ENCODE peak calls at places on chromosomes 12 and 14, in eight cellular contexts. One of them, this sample, is unnamed.
A peak's percentile ranks its signal among the peaks of the same experiment; 100 is the strongest.

GRCh38 chr12:113854385-113855136 is 111.6 kb downstream of the RBM19 start:
- DNase-seq in lower leg skin: no peak
- DNase-seq in left lung: no peak
- DNase-seq in astrocyte: no peak
- DNase-seq in dorsolateral prefrontal cortex: no peak
- DNase-seq in AG04449: no peak
- DNase-seq in AG04450: no peak
- DNase-seq in IMR-90: no peak
- DNase-seq in this sample: no peak

GRCh38 chr12:91483471-91483985 is 300.9 kb upstream of the DCN start:
- DNase-seq in lower leg skin: no peak
- DNase-seq in left lung: no peak
- DNase-seq in astrocyte: peak; percentile 10
- DNase-seq in dorsolateral prefrontal cortex: no peak
- DNase-seq in AG04449: no peak
- DNase-seq in AG04450: no peak
- DNase-seq in IMR-90: no peak
- DNase-seq in this sample: peak; percentile 95

GRCh38 chr14:64296561-64296960 is 2.4 kb upstream of the ESR2 start:
- DNase-seq in lower leg skin: no peak
- DNase-seq in left lung: no peak
- DNase-seq in astrocyte: no peak
- DNase-seq in dorsolateral prefrontal cortex: peak; percentile 47
- DNase-seq in AG04449: no peak
- DNase-seq in AG04450: no peak
- DNase-seq in IMR-90: peak; percentile 15
- DNase-seq in this sample: peak; percentile 57

GRCh38 chr14:32940711-32941667 is 2.3 kb downstream of the NPAS3 start:
- DNase-seq in lower leg skin: no peak
- DNase-seq in left lung: no peak
- DNase-seq in astrocyte: no peak
- DNase-seq in dorsolateral prefrontal cortex: no peak
- DNase-seq in AG04449: no peak
- DNase-seq in AG04450: no peak
- DNase-seq in IMR-90: no peak
- DNase-seq in this sample: no peak

GRCh38 chr14:58635041-58635440 is 2.7 kb upstream of the DACT1 start:
- DNase-seq in lower leg skin: no peak
- DNase-seq in left lung: no peak
- DNase-seq in astrocyte: no peak
- DNase-seq in dorsolateral prefrontal cortex: no peak
- DNase-seq in AG04449: no peak
- DNase-seq in AG04450: no peak
- DNase-seq in IMR-90: no peak
- DNase-seq in this sample: no peak

GRCh38 chr14:20412422-20412821 is 879 bp downstream of the TEP1 start:
- DNase-seq in lower leg skin: no peak
- DNase-seq in left lung: no peak
- DNase-seq in astrocyte: no peak
- DNase-seq in dorsolateral prefrontal cortex: no peak
- DNase-seq in AG04449: no peak
- DNase-seq in AG04450: no peak
- DNase-seq in IMR-90: no peak
- DNase-seq in this sample: peak; percentile 42

GRCh38 chr12:6273931-6274687 is 36.4 kb upstream of the PLEKHG6 start:
- DNase-seq in lower leg skin: no peak
- DNase-seq in left lung: peak; percentile 45
- DNase-seq in astrocyte: no peak
- DNase-seq in dorsolateral prefrontal cortex: no peak
- DNase-seq in AG04449: no peak
- DNase-seq in AG04450: no peak
- DNase-seq in IMR-90: no peak
- DNase-seq in this sample: no peak

GRCh38 chr12:15268927-15269552 is 47.8 kb upstream of the RERG start:
- DNase-seq in lower leg skin: no peak
- DNase-seq in left lung: no peak
- DNase-seq in astrocyte: peak; percentile 43
- DNase-seq in dorsolateral prefrontal cortex: no peak
- DNase-seq in AG04449: no peak
- DNase-seq in AG04450: peak; percentile 23
- DNase-seq in IMR-90: peak; percentile 58
- DNase-seq in this sample: peak; percentile 90

GRCh38 chr12:6016756-6017155 is 71.7 kb upstream of the ANO2 start:
- DNase-seq in lower leg skin: no peak
- DNase-seq in left lung: peak; percentile 36
- DNase-seq in astrocyte: no peak
- DNase-seq in dorsolateral prefrontal cortex: no peak
- DNase-seq in AG04449: no peak
- DNase-seq in AG04450: no peak
- DNase-seq in IMR-90: no peak
- DNase-seq in this sample: no peak

DNA sequence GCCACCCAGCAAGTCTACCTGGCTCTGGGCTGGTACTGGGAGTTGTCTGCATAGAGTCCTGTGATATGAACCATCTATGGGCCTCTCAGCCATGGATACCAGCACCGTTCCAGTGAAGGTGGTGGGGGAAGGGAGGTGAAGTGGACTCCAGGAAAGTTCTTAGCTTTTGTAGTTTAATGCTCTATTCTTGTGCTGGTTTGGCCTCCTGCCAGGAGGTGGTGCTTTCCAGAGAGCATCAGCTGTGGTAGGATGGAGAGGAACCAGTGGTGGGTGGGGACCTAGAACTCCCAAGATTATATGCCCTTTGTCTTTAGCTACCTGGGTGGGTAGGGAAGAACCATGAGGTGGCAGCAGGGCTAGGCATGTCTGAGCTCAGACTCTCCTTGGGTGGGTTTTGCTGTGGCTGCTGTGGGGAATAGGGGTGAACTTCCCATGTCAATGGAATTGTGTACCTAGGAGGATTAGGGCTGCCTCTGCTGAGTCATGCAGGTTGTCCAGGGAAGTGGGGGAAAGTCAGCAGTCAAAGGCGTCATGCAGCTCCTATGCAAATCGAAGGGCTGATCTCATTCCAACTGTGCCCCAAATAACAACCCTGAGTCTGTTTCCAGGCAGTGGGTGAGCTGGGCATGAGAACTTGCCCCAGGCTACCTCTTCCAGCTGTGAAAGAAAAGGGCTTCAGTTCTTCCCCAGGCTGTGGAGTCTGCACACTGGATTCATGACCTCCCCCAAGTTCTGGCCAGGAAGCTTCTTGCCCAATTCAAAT is 14.3 kb downstream of the GZMH start:
- DNase-seq in lower leg skin: peak; percentile 62
- DNase-seq in left lung: no peak
- DNase-seq in astrocyte: no peak
- DNase-seq in dorsolateral prefrontal cortex: no peak
- DNase-seq in AG04449: no peak
- DNase-seq in AG04450: no peak
- DNase-seq in IMR-90: no peak
- DNase-seq in this sample: no peak
- TF ChIP-seq CTCF in lower leg skin: no peak
- TF ChIP-seq CTCF in left lung: no peak
- TF ChIP-seq CTCF in astrocyte: no peak
- TF ChIP-seq CTCF in dorsolateral prefrontal cortex: no peak
- TF ChIP-seq CTCF in AG04449: no peak
- TF ChIP-seq CTCF in AG04450: no peak
- TF ChIP-seq CTCF in IMR-90: no peak
- TF ChIP-seq CTCF in this sample: no peak

GRCh38 chr12:2691340-2692111 is 103.2 kb upstream of the FKBP4 start:
- DNase-seq in lower leg skin: peak; percentile 69
- DNase-seq in left lung: no peak
- DNase-seq in astrocyte: no peak
- DNase-seq in dorsolateral prefrontal cortex: no peak
- DNase-seq in AG04449: no peak
- DNase-seq in AG04450: no peak
- DNase-seq in IMR-90: no peak
- DNase-seq in this sample: no peak

GRCh38 chr12:2689879-2690278 is 104.9 kb upstream of the FKBP4 start:
- DNase-seq in lower leg skin: peak; percentile 46
- DNase-seq in left lung: no peak
- DNase-seq in astrocyte: no peak
- DNase-seq in dorsolateral prefrontal cortex: no peak
- DNase-seq in AG04449: no peak
- DNase-seq in AG04450: no peak
- DNase-seq in IMR-90: no peak
- DNase-seq in this sample: no peak

GRCh38 chr12:2691001-2691339 is 103.8 kb upstream of the FKBP4 start:
- DNase-seq in lower leg skin: peak; percentile 79
- DNase-seq in left lung: no peak
- DNase-seq in astrocyte: peak; percentile 19
- DNase-seq in dorsolateral prefrontal cortex: no peak
- DNase-seq in AG04449: no peak
- DNase-seq in AG04450: no peak
- DNase-seq in IMR-90: peak; percentile 7
- DNase-seq in this sample: peak; percentile 31

GRCh38 chr12:2689393-2689792 is 105.4 kb upstream of the FKBP4 start:
- DNase-seq in lower leg skin: peak; percentile 48
- DNase-seq in left lung: no peak
- DNase-seq in astrocyte: no peak
- DNase-seq in dorsolateral prefrontal cortex: no peak
- DNase-seq in AG04449: no peak
- DNase-seq in AG04450: no peak
- DNase-seq in IMR-90: no peak
- DNase-seq in this sample: no peak

DNA sequence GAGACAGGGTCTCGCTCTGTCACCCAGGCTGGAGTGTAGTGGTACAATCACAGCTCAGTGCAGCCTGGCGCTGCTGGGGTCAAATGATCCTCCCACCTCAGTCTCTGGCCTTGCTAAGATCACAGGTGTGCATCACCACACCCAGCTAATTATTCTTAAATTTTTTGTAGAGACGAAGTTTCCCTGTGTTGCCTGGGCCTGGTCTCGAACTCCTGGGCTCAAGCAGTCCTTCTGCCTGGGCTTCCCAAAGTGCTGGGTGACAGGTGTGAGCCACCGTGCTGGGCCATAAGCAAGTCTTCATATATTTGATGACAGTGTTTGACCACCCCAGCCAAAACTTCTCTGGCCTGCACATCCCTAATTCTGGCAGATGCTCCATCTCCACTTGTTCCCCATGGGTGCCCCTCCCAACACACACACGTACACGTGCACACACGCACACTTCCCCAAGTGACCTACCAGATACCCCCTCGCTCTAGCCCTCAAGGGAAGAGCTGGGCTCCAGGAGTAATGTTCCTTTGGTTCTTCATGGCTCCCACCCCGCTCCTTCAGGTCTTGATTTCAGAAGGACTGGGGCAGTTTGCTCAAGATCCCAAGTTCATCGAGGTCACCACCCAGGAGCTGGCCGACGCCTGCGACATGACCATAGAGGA is 104.3 kb upstream of the FKBP4 start:
- DNase-seq in lower leg skin: peak; percentile 46
- DNase-seq in left lung: no peak
- DNase-seq in astrocyte: no peak
- DNase-seq in dorsolateral prefrontal cortex: no peak
- DNase-seq in AG04449: no peak
- DNase-seq in AG04450: no peak
- DNase-seq in IMR-90: no peak
- DNase-seq in this sample: no peak
- H3K4me3 ChIP-seq in lower leg skin: no peak overlapping the region
- H3K4me3 ChIP-seq in left lung: peak overlapping the region; percentile 47
- H3K4me3 ChIP-seq in astrocyte: peak overlapping the region; percentile 50
- H3K4me3 ChIP-seq in dorsolateral prefrontal cortex: peak overlapping the region; percentile 54
- H3K4me3 ChIP-seq in AG04449: peak overlapping the region; percentile 42
- H3K4me3 ChIP-seq in AG04450: peak overlapping the region; percentile 32
- H3K4me3 ChIP-seq in IMR-90: no peak overlapping the region
- H3K4me3 ChIP-seq in this sample: no peak overlapping the region

GRCh38 chr14:78968249-78968648 is 798.1 kb downstream of the NRXN3 start:
- DNase-seq in lower leg skin: no peak
- DNase-seq in left lung: no peak
- DNase-seq in astrocyte: no peak
- DNase-seq in dorsolateral prefrontal cortex: no peak
- DNase-seq in AG04449: no peak
- DNase-seq in AG04450: no peak
- DNase-seq in IMR-90: no peak
- DNase-seq in this sample: no peak

GRCh38 chr14:78972440-78972839 is 802.3 kb downstream of the NRXN3 start:
- DNase-seq in lower leg skin: no peak
- DNase-seq in left lung: peak; percentile 50
- DNase-seq in astrocyte: no peak
- DNase-seq in dorsolateral prefrontal cortex: no peak
- DNase-seq in AG04449: no peak
- DNase-seq in AG04450: no peak
- DNase-seq in IMR-90: no peak
- DNase-seq in this sample: no peak

GRCh38 chr14:78970677-78971076 is 800.5 kb downstream of the NRXN3 start:
- DNase-seq in lower leg skin: no peak
- DNase-seq in left lung: no peak
- DNase-seq in astrocyte: peak; percentile 40
- DNase-seq in dorsolateral prefrontal cortex: no peak
- DNase-seq in AG04449: no peak
- DNase-seq in AG04450: no peak
- DNase-seq in IMR-90: no peak
- DNase-seq in this sample: no peak

DNA sequence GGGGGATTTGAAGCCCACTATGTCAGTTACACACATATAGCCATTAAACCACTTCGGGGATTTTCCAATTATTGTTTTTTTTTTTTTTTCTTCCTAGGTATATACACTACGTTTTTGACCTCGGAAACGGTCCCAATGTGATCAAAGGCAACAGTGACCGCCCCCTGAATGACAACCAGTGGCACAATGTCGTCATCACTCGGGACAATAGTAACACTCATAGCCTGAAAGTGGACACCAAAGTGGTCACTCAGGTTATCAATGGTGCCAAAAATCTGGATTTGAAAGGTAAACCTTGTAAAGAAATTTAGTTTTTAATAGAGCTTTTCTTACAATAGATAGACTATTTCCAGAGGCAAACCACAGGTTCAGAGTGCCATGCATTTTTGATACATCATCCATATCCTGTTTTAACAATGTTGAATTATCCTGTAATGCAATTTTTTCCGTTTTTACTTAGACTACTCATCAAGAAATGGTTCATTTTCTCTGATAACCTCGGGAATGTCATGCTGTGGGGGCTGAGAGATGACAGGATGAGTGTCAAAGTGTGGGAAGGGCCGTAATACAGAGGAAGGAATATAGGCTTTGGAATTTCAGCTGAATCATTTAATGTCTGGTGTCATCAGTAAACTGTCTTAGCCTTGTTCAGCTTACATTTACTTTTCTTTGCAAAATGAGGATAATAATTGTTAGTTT is 797.1 kb downstream of the NRXN3 start:
- DNase-seq in lower leg skin: no peak
- DNase-seq in left lung: no peak
- DNase-seq in astrocyte: peak; percentile 89
- DNase-seq in dorsolateral prefrontal cortex: no peak
- DNase-seq in AG04449: peak; percentile 24
- DNase-seq in AG04450: no peak
- DNase-seq in IMR-90: peak; percentile 85
- DNase-seq in this sample: peak; percentile 54
- TF ChIP-seq CTCF in lower leg skin: no peak
- TF ChIP-seq CTCF in left lung: no peak
- TF ChIP-seq CTCF in astrocyte: no peak
- TF ChIP-seq CTCF in dorsolateral prefrontal cortex: no peak
- TF ChIP-seq CTCF in AG04449: no peak
- TF ChIP-seq CTCF in AG04450: no peak
- TF ChIP-seq CTCF in IMR-90: no peak
- TF ChIP-seq CTCF in this sample: no peak

GRCh38 chr14:84409435-84409834 is 1120.5 kb upstream of the FLRT2 start:
- DNase-seq in lower leg skin: no peak
- DNase-seq in left lung: no peak
- DNase-seq in astrocyte: peak; percentile 0
- DNase-seq in dorsolateral prefrontal cortex: no peak
- DNase-seq in AG04449: no peak
- DNase-seq in AG04450: no peak
- DNase-seq in IMR-90: peak; percentile 19
- DNase-seq in this sample: peak; percentile 78

GRCh38 chr14:84410344-84410743 is 1119.6 kb upstream of the FLRT2 start:
- DNase-seq in lower leg skin: no peak
- DNase-seq in left lung: no peak
- DNase-seq in astrocyte: no peak
- DNase-seq in dorsolateral prefrontal cortex: no peak
- DNase-seq in AG04449: no peak
- DNase-seq in AG04450: no peak
- DNase-seq in IMR-90: no peak
- DNase-seq in this sample: no peak
- H3K4me3 ChIP-seq in lower leg skin: no peak overlapping the region
- H3K4me3 ChIP-seq in left lung: no peak overlapping the region
- H3K4me3 ChIP-seq in astrocyte: no peak overlapping the region
- H3K4me3 ChIP-seq in dorsolateral prefrontal cortex: no peak overlapping the region
- H3K4me3 ChIP-seq in AG04449: no peak overlapping the region
- H3K4me3 ChIP-seq in AG04450: no peak overlapping the region
- H3K4me3 ChIP-seq in IMR-90: no peak overlapping the region
- H3K4me3 ChIP-seq in this sample: no peak overlapping the region